ENCODE peak calls at places on chromosomes 5 and 9, in five cellular contexts. I, L, O, A and W are unnamed samples.

GRCh38 chr5:60687927-60688720 is 11.8 kb downstream of the DEPDC1B start:
- DNase-seq in I (no peak), L (peak; percentile 42), O (peak; percentile 71), A (peak; percentile 22), W (no peak)

GRCh38 chr9:88092699-88093359 is 45.4 kb downstream of the SPATA31C2 start:
- DNase-seq in I (no peak), L (no peak), O (peak; percentile 23), A (no peak), W (no peak)

GRCh38 chr5:176570044-176570443 is 20.9 kb downstream of the CDHR2 start:
- DNase-seq in I (no peak), L (no peak), O (peak; percentile 35), A (no peak), W (no peak)

GRCh38 chr5:164876793-164877192 is 1371.4 kb downstream of the MAT2B start:
- DNase-seq in I (no peak), L (no peak), O (no peak), A (no peak), W (no peak)

GRCh38 chr5:6745706-6746217 is 32.5 kb downstream of the TENT4A start:
- DNase-seq in I (no peak), L (peak; percentile 47), O (peak; percentile 71), A (peak; percentile 58), W (no peak)

GRCh38 chr9:93536874-93537273 is 39.5 kb upstream of the PHF2 start:
- DNase-seq in I (no peak), L (peak; percentile 55), O (no peak), A (no peak), W (no peak)

GRCh38 chr9:128310461-128310860 is 11.8 kb downstream of the TRUB2 start:
- DNase-seq in I (no peak), L (no peak), O (no peak), A (no peak), W (no peak)

GRCh38 chr5:60677831-60678664 is 21.9 kb downstream of the DEPDC1B start:
- DNase-seq in I (no peak), L (no peak), O (peak; percentile 71), A (peak; percentile 14), W (no peak)

GRCh38 chr9:134827559-134827958 is 53.1 kb upstream of the FCN2 start:
- DNase-seq in I (no peak), L (no peak), O (no peak), A (no peak), W (no peak)

GRCh38 chr5:67291066-67291465 is 94.5 kb upstream of the CD180 start:
- DNase-seq in I (no peak), L (no peak), O (no peak), A (no peak), W (no peak)

GRCh38 chr5:57783693-57784092 is 301.1 kb upstream of the ACTBL2 start:
- DNase-seq in I (no peak), L (no peak), O (peak; percentile 32), A (no peak), W (no peak)

GRCh38 chr5:14908195-14908594 is 36.6 kb upstream of the ANKH start:
- DNase-seq in I (no peak), L (no peak), O (no peak), A (no peak), W (no peak)

GRCh38 chr9:79694676-79695400 is 123.1 kb downstream of the TLE4 start:
- DNase-seq in I (no peak), L (no peak), O (peak; percentile 53), A (no peak), W (no peak)

GRCh38 chr5:112036206-112036605 is 279.2 kb upstream of the NREP start:
- DNase-seq in I (no peak), L (no peak), O (peak; percentile 77), A (no peak), W (no peak)

GRCh38 chr9:84139296-84140100 is 158.9 kb downstream of the RMI1 start:
- DNase-seq in I (no peak), L (no peak), O (no peak), A (peak; percentile 86), W (peak; percentile 81)

GRCh38 chr5:9376363-9377117 is 169.3 kb downstream of the SEMA5A start:
- DNase-seq in I (no peak), L (no peak), O (no peak), A (no peak), W (no peak)

GRCh38 chr5:329106-329757 is 7.7 kb downstream of the AHRR start:
- DNase-seq in I (no peak), L (no peak), O (peak; percentile 83), A (no peak), W (no peak)